ENCODE peak calls at places on chromosome 17, in ten cellular contexts. One of them, this sample, is unnamed.

GRCh38 chr17:6102615-6103014 is 32.4 kb downstream of the WSCD1 start:
- DNase-seq in mammary epithelial cell: no peak
- DNase-seq in mesendoderm: no peak
- DNase-seq in stomach: no peak
- DNase-seq in ovary: no peak
- DNase-seq in foreskin keratinocyte: no peak
- DNase-seq in effector memory CD4-positive, alpha-beta T cell: no peak
- DNase-seq in Peyer's patch: no peak
- DNase-seq in AG04450: no peak
- DNase-seq in pancreas: no peak
- DNase-seq in this sample: no peak

GRCh38 chr17:35743911-35744328 is 9.1 kb downstream of the GAS2L2 start:
- DNase-seq in pancreas: no peak
- DNase-seq in effector memory CD4-positive, alpha-beta T cell: no peak
- DNase-seq in foreskin keratinocyte: no peak
- DNase-seq in AG04450: no peak
- DNase-seq in Peyer's patch: no peak
- DNase-seq in stomach: no peak
- DNase-seq in mammary epithelial cell: peak; percentile 29
- DNase-seq in ovary: no peak
- DNase-seq in mesendoderm: peak; percentile 68
- DNase-seq in this sample: no peak

GRCh38 chr17:50353600-50354195 is 7.8 kb downstream of the XYLT2 start:
- DNase-seq in mammary epithelial cell: no peak
- DNase-seq in effector memory CD4-positive, alpha-beta T cell: no peak
- DNase-seq in mesendoderm: no peak
- DNase-seq in ovary: no peak
- DNase-seq in AG04450: no peak
- DNase-seq in foreskin keratinocyte: no peak
- DNase-seq in stomach: peak; percentile 25
- DNase-seq in Peyer's patch: no peak
- DNase-seq in pancreas: no peak
- DNase-seq in this sample: no peak

GRCh38 chr17:43880420-43880991 is 26.8 kb downstream of the MPP2 start:
- DNase-seq in stomach: peak; percentile 71
- DNase-seq in ovary: no peak
- DNase-seq in Peyer's patch: peak; percentile 73
- DNase-seq in AG04450: no peak
- DNase-seq in foreskin keratinocyte: no peak
- DNase-seq in mammary epithelial cell: peak; percentile 25
- DNase-seq in mesendoderm: peak; percentile 55
- DNase-seq in effector memory CD4-positive, alpha-beta T cell: no peak
- DNase-seq in pancreas: peak; percentile 40
- DNase-seq in this sample: peak; percentile 38

GRCh38 chr17:49898547-49899490 is 51.0 kb upstream of the TAC4 start:
- DNase-seq in pancreas: no peak
- DNase-seq in effector memory CD4-positive, alpha-beta T cell: no peak
- DNase-seq in foreskin keratinocyte: no peak
- DNase-seq in AG04450: no peak
- DNase-seq in mesendoderm: peak; percentile 88
- DNase-seq in ovary: no peak
- DNase-seq in mammary epithelial cell: no peak
- DNase-seq in Peyer's patch: no peak
- DNase-seq in stomach: no peak
- DNase-seq in this sample: no peak

GRCh38 chr17:57413848-57414651 is 157.7 kb downstream of the MSI2 start:
- DNase-seq in stomach: no peak
- DNase-seq in ovary: no peak
- DNase-seq in pancreas: no peak
- DNase-seq in effector memory CD4-positive, alpha-beta T cell: no peak
- DNase-seq in AG04450: no peak
- DNase-seq in Peyer's patch: peak; percentile 64
- DNase-seq in foreskin keratinocyte: no peak
- DNase-seq in mesendoderm: no peak
- DNase-seq in mammary epithelial cell: no peak
- DNase-seq in this sample: no peak

GRCh38 chr17:17506893-17507464 is 10.8 kb upstream of the RASD1 start:
- DNase-seq in AG04450: no peak
- DNase-seq in effector memory CD4-positive, alpha-beta T cell: no peak
- DNase-seq in mesendoderm: no peak
- DNase-seq in Peyer's patch: no peak
- DNase-seq in pancreas: no peak
- DNase-seq in foreskin keratinocyte: no peak
- DNase-seq in stomach: peak; percentile 46
- DNase-seq in mammary epithelial cell: no peak
- DNase-seq in ovary: no peak
- DNase-seq in this sample: no peak

GRCh38 chr17:13598353-13599167 is 3.2 kb downstream of the HS3ST3A1 start:
- DNase-seq in mammary epithelial cell: no peak
- DNase-seq in pancreas: no peak
- DNase-seq in ovary: no peak
- DNase-seq in mesendoderm: peak; percentile 31
- DNase-seq in foreskin keratinocyte: no peak
- DNase-seq in Peyer's patch: no peak
- DNase-seq in effector memory CD4-positive, alpha-beta T cell: no peak
- DNase-seq in stomach: no peak
- DNase-seq in AG04450: no peak
- DNase-seq in this sample: no peak

GRCh38 chr17:44901323-44901965 is 2.2 kb upstream of the EFTUD2 start:
- DNase-seq in foreskin keratinocyte: no peak
- DNase-seq in ovary: no peak
- DNase-seq in stomach: no peak
- DNase-seq in Peyer's patch: peak; percentile 22
- DNase-seq in AG04450: peak; percentile 56
- DNase-seq in mammary epithelial cell: peak; percentile 76
- DNase-seq in mesendoderm: no peak
- DNase-seq in pancreas: no peak
- DNase-seq in effector memory CD4-positive, alpha-beta T cell: no peak
- DNase-seq in this sample: no peak
- H3K27ac ChIP-seq in foreskin keratinocyte: no peak overlapping the region
- H3K27ac ChIP-seq in ovary: no peak overlapping the region
- H3K27ac ChIP-seq in stomach: no peak overlapping the region
- H3K27ac ChIP-seq in Peyer's patch: no peak overlapping the region
- H3K27ac ChIP-seq in AG04450: peak overlapping the region; percentile 43
- H3K27ac ChIP-seq in mammary epithelial cell: peak overlapping the region; percentile 18
- H3K27ac ChIP-seq in mesendoderm: no peak overlapping the region
- H3K27ac ChIP-seq in pancreas: no peak overlapping the region
- H3K27ac ChIP-seq in effector memory CD4-positive, alpha-beta T cell: no peak overlapping the region
- H3K27ac ChIP-seq in this sample: no peak overlapping the region

GRCh38 chr17:76142044-76143041 is 1.3 kb upstream of the FOXJ1 start:
- DNase-seq in stomach: no peak
- DNase-seq in effector memory CD4-positive, alpha-beta T cell: no peak
- DNase-seq in Peyer's patch: peak; percentile 42
- DNase-seq in ovary: no peak
- DNase-seq in AG04450: no peak
- DNase-seq in mesendoderm: no peak
- DNase-seq in pancreas: no peak
- DNase-seq in foreskin keratinocyte: no peak
- DNase-seq in mammary epithelial cell: no peak
- DNase-seq in this sample: no peak

GRCh38 chr17:76139801-76140660 is 1.0 kb downstream of the FOXJ1 start:
- DNase-seq in effector memory CD4-positive, alpha-beta T cell: no peak
- DNase-seq in mammary epithelial cell: no peak
- DNase-seq in foreskin keratinocyte: no peak
- DNase-seq in Peyer's patch: no peak
- DNase-seq in stomach: no peak
- DNase-seq in ovary: no peak
- DNase-seq in pancreas: no peak
- DNase-seq in AG04450: no peak
- DNase-seq in mesendoderm: peak; percentile 52
- DNase-seq in this sample: no peak

GRCh38 chr17:76139261-76139752 is 1.7 kb downstream of the FOXJ1 start:
- DNase-seq in foreskin keratinocyte: no peak
- DNase-seq in effector memory CD4-positive, alpha-beta T cell: no peak
- DNase-seq in Peyer's patch: no peak
- DNase-seq in mesendoderm: no peak
- DNase-seq in AG04450: no peak
- DNase-seq in ovary: no peak
- DNase-seq in pancreas: no peak
- DNase-seq in stomach: no peak
- DNase-seq in mammary epithelial cell: no peak
- DNase-seq in this sample: no peak

GRCh38 chr17:76140661-76141211 is 309 bp downstream of the FOXJ1 start:
- DNase-seq in ovary: no peak
- DNase-seq in foreskin keratinocyte: no peak
- DNase-seq in Peyer's patch: no peak
- DNase-seq in pancreas: no peak
- DNase-seq in stomach: no peak
- DNase-seq in AG04450: no peak
- DNase-seq in mammary epithelial cell: no peak
- DNase-seq in mesendoderm: no peak
- DNase-seq in effector memory CD4-positive, alpha-beta T cell: no peak
- DNase-seq in this sample: no peak

GRCh38 chr17:76141212-76142043 is at the start of gene FOXJ1:
- DNase-seq in effector memory CD4-positive, alpha-beta T cell: peak; percentile 89
- DNase-seq in foreskin keratinocyte: no peak
- DNase-seq in mesendoderm: peak; percentile 96
- DNase-seq in ovary: peak; percentile 80
- DNase-seq in stomach: peak; percentile 92
- DNase-seq in pancreas: peak; percentile 86
- DNase-seq in AG04450: peak; percentile 43
- DNase-seq in Peyer's patch: peak; percentile 95
- DNase-seq in mammary epithelial cell: peak; percentile 78
- DNase-seq in this sample: peak; percentile 92
- H3K27me3 ChIP-seq in effector memory CD4-positive, alpha-beta T cell: peaks cover 7% of the 10 kb centered on the region
- H3K27me3 ChIP-seq in foreskin keratinocyte: peaks cover 84% of the 10 kb centered on the region
- H3K27me3 ChIP-seq in mesendoderm: peaks cover 49% of the 10 kb centered on the region
- H3K27me3 ChIP-seq in ovary: peaks cover 2% of the 10 kb centered on the region
- H3K27me3 ChIP-seq in stomach: peaks cover 47% of the 10 kb centered on the region
- H3K27me3 ChIP-seq in pancreas: no peaks in the 10 kb centered on the region
- H3K27me3 ChIP-seq in AG04450: peaks cover 78% of the 10 kb centered on the region
- H3K27me3 ChIP-seq in Peyer's patch: peaks cover 15% of the 10 kb centered on the region
- H3K27me3 ChIP-seq in mammary epithelial cell: peaks cover 3% of the 10 kb centered on the region
- H3K27me3 ChIP-seq in this sample: peaks cover 4% of the 10 kb centered on the region

GRCh38 chr17:32492281-32492623 is 5.5 kb downstream of the CDK5R1 start:
- DNase-seq in Peyer's patch: no peak
- DNase-seq in mammary epithelial cell: no peak
- DNase-seq in stomach: no peak
- DNase-seq in AG04450: no peak
- DNase-seq in mesendoderm: no peak
- DNase-seq in ovary: no peak
- DNase-seq in foreskin keratinocyte: no peak
- DNase-seq in effector memory CD4-positive, alpha-beta T cell: no peak
- DNase-seq in pancreas: no peak
- DNase-seq in this sample: no peak

GRCh38 chr17:32490101-32490482 is 3.3 kb downstream of the CDK5R1 start:
- DNase-seq in stomach: no peak
- DNase-seq in ovary: no peak
- DNase-seq in effector memory CD4-positive, alpha-beta T cell: no peak
- DNase-seq in Peyer's patch: no peak
- DNase-seq in AG04450: no peak
- DNase-seq in pancreas: no peak
- DNase-seq in mammary epithelial cell: no peak
- DNase-seq in mesendoderm: peak; percentile 22
- DNase-seq in foreskin keratinocyte: no peak
- DNase-seq in this sample: no peak

GRCh38 chr17:32489320-32490100 is 2.7 kb downstream of the CDK5R1 start:
- DNase-seq in AG04450: no peak
- DNase-seq in ovary: no peak
- DNase-seq in mammary epithelial cell: no peak
- DNase-seq in Peyer's patch: no peak
- DNase-seq in stomach: no peak
- DNase-seq in mesendoderm: no peak
- DNase-seq in foreskin keratinocyte: no peak
- DNase-seq in effector memory CD4-positive, alpha-beta T cell: no peak
- DNase-seq in pancreas: no peak
- DNase-seq in this sample: no peak

GRCh38 chr17:32492648-32493289 is 6.0 kb downstream of the CDK5R1 start:
- DNase-seq in mammary epithelial cell: no peak
- DNase-seq in Peyer's patch: peak; percentile 37
- DNase-seq in effector memory CD4-positive, alpha-beta T cell: no peak
- DNase-seq in AG04450: no peak
- DNase-seq in ovary: no peak
- DNase-seq in pancreas: no peak
- DNase-seq in stomach: no peak
- DNase-seq in mesendoderm: no peak
- DNase-seq in foreskin keratinocyte: no peak
- DNase-seq in this sample: no peak

GRCh38 chr17:32491371-32492280 is 4.8 kb downstream of the CDK5R1 start:
- DNase-seq in stomach: no peak
- DNase-seq in AG04450: no peak
- DNase-seq in Peyer's patch: peak; percentile 78
- DNase-seq in pancreas: no peak
- DNase-seq in mammary epithelial cell: no peak
- DNase-seq in mesendoderm: no peak
- DNase-seq in effector memory CD4-positive, alpha-beta T cell: no peak
- DNase-seq in foreskin keratinocyte: no peak
- DNase-seq in ovary: no peak
- DNase-seq in this sample: peak; percentile 22
- H3K27ac ChIP-seq in stomach: no peak overlapping the region
- H3K27ac ChIP-seq in AG04450: no peak overlapping the region
- H3K27ac ChIP-seq in Peyer's patch: no peak overlapping the region
- H3K27ac ChIP-seq in pancreas: no peak overlapping the region
- H3K27ac ChIP-seq in mammary epithelial cell: no peak overlapping the region
- H3K27ac ChIP-seq in mesendoderm: no peak overlapping the region
- H3K27ac ChIP-seq in effector memory CD4-positive, alpha-beta T cell: peak overlapping the region; percentile 12
- H3K27ac ChIP-seq in foreskin keratinocyte: no peak overlapping the region
- H3K27ac ChIP-seq in ovary: no peak overlapping the region
- H3K27ac ChIP-seq in this sample: peak overlapping the region; percentile 23

GRCh38 chr17:76972046-76972641 is 103.9 kb downstream of the MGAT5B start:
- DNase-seq in mammary epithelial cell: no peak
- DNase-seq in foreskin keratinocyte: no peak
- DNase-seq in effector memory CD4-positive, alpha-beta T cell: no peak
- DNase-seq in stomach: no peak
- DNase-seq in pancreas: no peak
- DNase-seq in Peyer's patch: no peak
- DNase-seq in ovary: no peak
- DNase-seq in AG04450: no peak
- DNase-seq in mesendoderm: peak; percentile 32
- DNase-seq in this sample: no peak

GRCh38 chr17:76966486-76967181 is 98.4 kb downstream of the MGAT5B start:
- DNase-seq in Peyer's patch: no peak
- DNase-seq in stomach: no peak
- DNase-seq in effector memory CD4-positive, alpha-beta T cell: no peak
- DNase-seq in mammary epithelial cell: no peak
- DNase-seq in AG04450: no peak
- DNase-seq in mesendoderm: no peak
- DNase-seq in foreskin keratinocyte: no peak
- DNase-seq in ovary: no peak
- DNase-seq in pancreas: no peak
- DNase-seq in this sample: no peak

GRCh38 chr17:76967762-76968161 is 99.6 kb downstream of the MGAT5B start:
- DNase-seq in mesendoderm: no peak
- DNase-seq in stomach: no peak
- DNase-seq in foreskin keratinocyte: no peak
- DNase-seq in pancreas: no peak
- DNase-seq in effector memory CD4-positive, alpha-beta T cell: no peak
- DNase-seq in ovary: no peak
- DNase-seq in Peyer's patch: no peak
- DNase-seq in AG04450: no peak
- DNase-seq in mammary epithelial cell: no peak
- DNase-seq in this sample: no peak

GRCh38 chr17:76969598-76970172 is 101.5 kb downstream of the MGAT5B start:
- DNase-seq in stomach: no peak
- DNase-seq in ovary: no peak
- DNase-seq in AG04450: no peak
- DNase-seq in foreskin keratinocyte: no peak
- DNase-seq in pancreas: no peak
- DNase-seq in mammary epithelial cell: no peak
- DNase-seq in mesendoderm: no peak
- DNase-seq in Peyer's patch: no peak
- DNase-seq in effector memory CD4-positive, alpha-beta T cell: no peak
- DNase-seq in this sample: no peak

DNA sequence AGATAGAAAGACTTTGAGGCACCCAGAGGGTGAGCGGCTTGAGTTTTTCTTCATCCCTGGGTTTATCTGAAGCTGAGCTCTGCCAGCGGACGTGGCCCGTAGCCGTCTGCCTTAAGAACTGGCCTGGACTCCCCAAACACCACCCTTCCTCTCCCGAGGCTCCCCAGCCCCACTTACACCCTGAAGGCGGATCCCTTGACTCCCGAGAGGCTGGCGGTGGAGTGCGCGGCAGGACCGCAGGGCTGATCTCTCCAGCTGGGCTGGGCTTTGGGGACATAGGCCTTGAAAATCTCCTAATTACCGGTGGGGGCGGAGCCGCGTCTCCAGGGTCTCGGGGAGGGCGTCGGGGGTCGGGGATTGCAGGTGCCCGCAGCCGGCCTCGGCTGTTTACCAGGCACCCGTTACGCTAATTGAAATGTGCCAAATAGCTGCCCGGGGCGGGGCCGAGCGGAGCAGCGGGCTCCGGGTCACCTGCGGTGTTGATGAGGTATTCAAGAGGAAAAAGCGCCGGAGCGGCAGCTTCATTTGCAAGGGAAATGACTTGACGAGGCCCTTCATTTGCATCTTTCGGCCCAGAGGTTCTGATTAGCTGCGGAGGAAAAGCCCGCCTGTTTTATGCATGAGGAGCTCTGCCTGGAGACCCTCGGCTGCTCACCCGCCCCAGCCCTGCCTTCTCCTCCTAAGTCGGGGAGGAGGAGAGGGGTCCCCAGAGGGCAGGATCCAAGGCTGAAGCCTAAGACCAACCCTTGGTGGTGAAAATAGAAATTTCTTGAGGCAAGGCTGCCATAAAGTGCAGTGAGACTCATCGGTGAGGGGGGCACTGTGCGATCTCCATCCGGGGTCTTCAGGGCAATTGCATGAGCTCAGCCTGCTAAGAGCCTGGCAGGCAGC is 100.7 kb downstream of the MGAT5B start:
- DNase-seq in mesendoderm: peak; percentile 99
- DNase-seq in stomach: peak; percentile 60
- DNase-seq in AG04450: no peak
- DNase-seq in foreskin keratinocyte: no peak
- DNase-seq in pancreas: no peak
- DNase-seq in ovary: no peak
- DNase-seq in mammary epithelial cell: no peak
- DNase-seq in effector memory CD4-positive, alpha-beta T cell: peak; percentile 28
- DNase-seq in Peyer's patch: peak; percentile 87
- DNase-seq in this sample: peak; percentile 48
- H3K27me3 ChIP-seq in mesendoderm: no peaks in the 10 kb centered on the region
- H3K27me3 ChIP-seq in stomach: peaks cover 65% of the 10 kb centered on the region
- H3K27me3 ChIP-seq in AG04450: peaks cover 72% of the 10 kb centered on the region
- H3K27me3 ChIP-seq in foreskin keratinocyte: peaks cover 88% of the 10 kb centered on the region
- H3K27me3 ChIP-seq in pancreas: no peaks in the 10 kb centered on the region
- H3K27me3 ChIP-seq in ovary: no peaks in the 10 kb centered on the region
- H3K27me3 ChIP-seq in mammary epithelial cell: peaks cover 21% of the 10 kb centered on the region
- H3K27me3 ChIP-seq in effector memory CD4-positive, alpha-beta T cell: no peaks in the 10 kb centered on the region
- H3K27me3 ChIP-seq in Peyer's patch: no peaks in the 10 kb centered on the region
- H3K27me3 ChIP-seq in this sample: no peaks in the 10 kb centered on the region

This sample was measured in CD4-positive, alpha-beta memory T cell.